ENCODE peak calls at places on chromosomes 16 and 17, in five cellular contexts. Z is GM12878, M is astrocyte of the spinal cord, X is astrocyte of the cerebellum, N is PC-9. S is an unnamed sample.

GRCh38 chr16:88345031-88345942 is 37.5 kb upstream of the ZNF469 start:
- DNase-seq in Z (no peak), M (no peak), X (no peak), N (no peak), S (no peak)

GRCh38 chr17:46739982-46740381 is 78.5 kb downstream of the WNT3 start:
- DNase-seq in Z (no peak), M (no peak), X (no peak), N (no peak), S (no peak)

GRCh38 chr17:6591599-6592158 is 35.3 kb upstream of the PITPNM3 start:
- DNase-seq in Z (no peak), M (peak; percentile 85), X (peak; percentile 41), N (no peak), S (peak; percentile 68)

GRCh38 chr17:1709971-1710806 is at the start of gene TLCD2:
- DNase-seq in Z (no peak), M (peak; percentile 71), X (no peak), N (peak; percentile 47), S (no peak)

GRCh38 chr16:83305092-83305491 is 502.7 kb upstream of the HSBP1 start:
- DNase-seq in Z (no peak), M (peak; percentile 78), X (peak; percentile 39), N (no peak), S (no peak)

GRCh38 chr17:46061435-46061834 is 62.4 kb downstream of the STH start:
- DNase-seq in Z (no peak), M (peak; percentile 23), X (no peak), N (no peak), S (no peak)

GRCh38 chr16:87426423-87427215 is 34.5 kb downstream of the MAP1LC3B start:
- DNase-seq in Z (no peak), M (no peak), X (no peak), N (no peak), S (peak; percentile 25)

GRCh38 chr17:39671651-39672521 is 3.6 kb downstream of the PNMT start:
- DNase-seq in Z (no peak), M (peak; percentile 22), X (peak; percentile 4), N (no peak), S (no peak)

GRCh38 chr17:62807812-62808575 is at the start of gene MARCHF10:
- DNase-seq in Z (no peak), M (no peak), X (no peak), N (peak; percentile 70), S (no peak)

GRCh38 chr17:81865733-81866439 is 5.3 kb downstream of the ARHGDIA start:
- DNase-seq in Z (no peak), M (no peak), X (no peak), N (no peak), S (no peak)

GRCh38 chr17:75824591-75825518 is 19.3 kb downstream of the UNC13D start:
- DNase-seq in Z (no peak), M (no peak), X (no peak), N (no peak), S (no peak)
- H3K4me3 ChIP-seq in Z (no peak overlapping the region), M (no peak overlapping the region), X (no peak overlapping the region), N (no peak overlapping the region), S (no peak overlapping the region)

GRCh38 chr16:49780436-49780835 is 75.5 kb downstream of the ZNF423 start:
- DNase-seq in Z (no peak), M (no peak), X (no peak), N (no peak), S (no peak)
- H3K4me3 ChIP-seq in Z (no peak overlapping the region), M (no peak overlapping the region), X (no peak overlapping the region), N (no peak overlapping the region), S (no peak overlapping the region)

GRCh38 chr17:80413771-80414507 is 1.0 kb upstream of the ENDOV start:
- DNase-seq in Z (no peak), M (no peak), X (no peak), N (no peak), S (no peak)

GRCh38 chr17:80414508-80414802 is 512 bp upstream of the ENDOV start:
- DNase-seq in Z (no peak), M (peak; percentile 5), X (no peak), N (no peak), S (no peak)

GRCh38 chr17:80408872-80409271 is 6.1 kb upstream of the ENDOV start:
- DNase-seq in Z (no peak), M (no peak), X (no peak), N (no peak), S (no peak)

GRCh38 chr17:80414803-80415625 is at the start of gene ENDOV:
- DNase-seq in Z (peak; percentile 56), M (peak; percentile 95), X (peak; percentile 83), N (peak; percentile 67), S (peak; percentile 93)

DNA sequence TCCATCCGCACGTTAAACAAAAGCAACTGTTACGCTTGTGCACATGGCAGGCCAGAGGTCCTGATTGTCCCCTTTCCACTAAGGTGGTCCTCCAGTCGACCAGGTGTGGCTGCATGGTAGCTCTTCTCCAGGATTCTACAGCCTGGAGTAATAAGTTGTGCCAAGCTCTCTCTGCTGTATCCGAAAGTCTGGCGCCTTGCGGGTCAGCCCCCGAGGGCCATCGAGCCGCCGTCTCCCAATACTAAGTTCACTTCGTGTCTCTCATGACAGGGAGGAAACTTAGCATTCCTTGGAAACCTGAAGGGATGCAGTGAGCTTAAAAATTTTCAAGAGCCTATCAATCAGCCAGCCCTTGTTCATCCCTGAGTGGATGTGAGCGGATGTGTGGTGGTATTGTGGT is 5.3 kb upstream of the ENDOV start:
- DNase-seq in Z (no peak), M (no peak), X (no peak), N (no peak), S (no peak)
- H3K4me3 ChIP-seq in Z (no peak overlapping the region), M (no peak overlapping the region), X (no peak overlapping the region), N (no peak overlapping the region), S (no peak overlapping the region)

DNA sequence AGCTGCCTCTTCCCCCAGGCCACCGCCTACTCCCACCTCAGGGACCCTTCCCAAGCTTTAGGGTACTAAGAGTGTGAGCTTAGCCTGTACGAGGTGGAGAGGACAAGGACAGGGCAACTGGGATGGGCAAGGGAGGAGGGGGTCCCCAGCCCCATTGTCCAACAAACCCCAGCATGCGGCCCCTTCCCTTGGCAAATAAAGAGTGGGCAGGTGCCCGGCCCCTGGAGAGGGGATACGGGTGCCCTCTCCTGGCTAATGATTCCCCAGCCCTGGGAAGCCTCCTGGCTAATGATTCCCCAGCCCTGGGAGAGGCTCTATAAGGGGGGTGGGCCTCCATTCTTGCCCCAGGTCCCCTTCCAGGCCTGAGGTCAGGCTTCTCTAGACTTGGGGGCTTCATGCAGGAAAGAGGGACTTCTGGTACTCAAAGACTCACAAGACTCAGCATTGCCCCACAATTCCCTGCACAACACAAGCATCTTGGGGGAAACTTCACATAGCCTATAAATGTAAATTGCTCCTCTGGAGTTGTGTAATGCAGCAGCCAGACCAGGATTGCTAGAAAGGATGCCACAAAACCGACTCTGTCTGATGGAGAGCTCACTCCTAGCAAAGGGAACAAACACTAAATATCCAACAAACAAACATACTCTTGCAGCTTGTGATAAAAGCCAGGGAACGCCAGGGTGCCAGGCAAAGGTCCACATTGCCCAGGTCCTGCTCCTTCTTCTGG is 14.9 kb downstream of the SLC13A2 start:
- DNase-seq in Z (no peak), M (no peak), X (no peak), N (no peak), S (no peak)
- H3K4me3 ChIP-seq in Z (no peak overlapping the region), M (no peak overlapping the region), X (no peak overlapping the region), N (no peak overlapping the region), S (no peak overlapping the region)

DNA sequence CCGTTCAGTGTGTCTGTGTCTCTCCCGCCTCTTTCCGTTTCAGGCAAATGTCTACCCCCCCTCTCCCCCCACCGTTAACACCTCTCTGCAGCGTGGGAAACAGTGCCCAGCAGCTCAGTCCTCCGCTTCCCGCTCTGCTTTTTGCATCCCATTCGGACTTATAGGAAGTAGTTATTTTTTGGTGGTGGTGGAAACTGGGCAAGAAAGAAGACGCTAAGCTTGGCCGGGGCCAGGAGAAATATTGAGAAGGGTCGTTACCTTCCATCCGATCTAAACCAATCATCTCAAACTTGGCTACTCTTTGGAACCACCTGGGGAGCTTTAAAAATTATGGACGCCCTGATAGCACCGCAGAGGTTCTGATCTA is 504 bp upstream of the HLF start:
- DNase-seq in Z (no peak), M (no peak), X (no peak), N (no peak), S (no peak)
- H3K4me3 ChIP-seq in Z (no peak overlapping the region), M (no peak overlapping the region), X (peak overlapping the region; percentile 30), N (no peak overlapping the region), S (peak overlapping the region; percentile 54)

DNA sequence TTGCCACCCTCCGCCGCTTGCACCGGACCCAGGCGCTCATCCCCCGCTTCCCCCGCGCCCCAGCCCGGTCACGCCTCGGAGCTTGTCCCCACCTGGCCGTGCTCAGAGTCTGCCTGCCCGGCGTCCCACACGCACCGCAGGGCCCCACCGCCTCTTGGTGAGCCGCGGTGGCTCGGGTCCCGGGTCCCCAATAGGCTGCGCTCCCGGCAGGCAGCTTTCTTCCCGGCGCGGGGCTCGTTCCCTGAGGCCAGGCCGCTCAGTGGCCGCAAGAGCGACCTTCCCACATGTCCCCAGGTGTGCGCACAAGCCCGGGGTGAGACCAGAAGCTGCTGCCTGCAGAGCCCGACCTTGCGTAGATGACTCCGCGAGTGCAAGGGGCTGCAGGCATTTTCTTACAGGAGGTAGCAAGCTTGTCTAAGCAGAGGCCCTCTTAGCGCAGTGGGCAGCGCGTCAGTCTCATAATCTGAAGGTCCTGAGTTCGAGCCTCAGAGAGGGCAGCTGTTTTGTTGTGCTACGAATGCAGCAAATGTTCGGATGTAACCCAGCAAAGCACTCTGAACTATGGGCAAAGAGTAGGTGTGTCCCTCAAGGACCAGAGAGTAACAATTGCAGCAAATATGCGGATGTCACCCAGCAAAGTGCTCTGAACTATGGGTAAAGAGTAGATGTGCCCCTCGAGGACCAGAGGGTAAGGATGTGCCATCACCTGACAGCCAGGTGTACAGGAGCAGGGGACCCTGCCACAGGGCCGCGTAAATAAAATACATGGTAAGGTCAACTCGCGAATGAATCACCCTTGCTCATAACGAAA is 15.6 kb downstream of the TLE7 start:
- DNase-seq in Z (peak; percentile 67), M (peak; percentile 76), X (peak; percentile 12), N (peak; percentile 76), S (no peak)
- H3K4me3 ChIP-seq in Z (peak overlapping the region; percentile 40), M (peak overlapping the region; percentile 41), X (peak overlapping the region; percentile 34), N (no peak overlapping the region), S (peak overlapping the region; percentile 53)

GRCh38 chr16:477758-478157 is 49.8 kb upstream of the CAPN15 start:
- DNase-seq in Z (no peak), M (peak; percentile 46), X (no peak), N (no peak), S (no peak)

GRCh38 chr16:476039-476438 is 50.6 kb downstream of the RAB11FIP3 start:
- DNase-seq in Z (no peak), M (no peak), X (no peak), N (no peak), S (no peak)

GRCh38 chr16:473046-474043 is 47.9 kb downstream of the RAB11FIP3 start:
- DNase-seq in Z (no peak), M (peak; percentile 35), X (no peak), N (no peak), S (no peak)

GRCh38 chr16:474420-475122 is 49.1 kb downstream of the RAB11FIP3 start:
- DNase-seq in Z (no peak), M (no peak), X (no peak), N (no peak), S (no peak)

DNA sequence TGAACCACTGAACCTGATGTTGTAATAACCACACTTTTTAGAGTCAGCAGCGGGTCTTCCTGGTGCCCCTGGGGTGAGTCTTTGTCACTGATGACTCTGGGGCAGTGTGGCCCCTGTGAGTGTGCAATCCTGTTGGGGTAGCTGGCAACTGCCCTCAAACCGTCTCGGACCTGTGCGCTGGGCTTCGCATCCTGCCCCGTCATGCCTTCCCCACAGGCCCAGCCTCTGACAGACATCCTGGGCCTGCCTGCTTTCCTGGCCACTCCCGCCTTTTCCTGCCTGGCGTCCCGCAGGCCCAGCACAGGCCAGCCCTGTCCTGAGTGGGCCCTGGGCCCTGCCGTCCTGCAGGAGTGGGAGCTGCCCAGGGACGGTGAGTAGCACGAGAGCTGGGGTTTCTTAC is 50.2 kb upstream of the CAPN15 start:
- DNase-seq in Z (no peak), M (no peak), X (no peak), N (no peak), S (no peak)
- H3K4me3 ChIP-seq in Z (no peak overlapping the region), M (no peak overlapping the region), X (no peak overlapping the region), N (no peak overlapping the region), S (no peak overlapping the region)

S was measured in breast epithelium.